ENCODE peak calls at places on chromosomes 3 and 15, in four cellular contexts. S, B, A and N are unnamed samples. For H3K9me3, the result is how much of the 10 kb centered on the place peaks cover.

GRCh38 chr3:16890605-16891333 is 6.0 kb downstream of the PLCL2 start:
- DNase-seq in S (no peak), B (no peak), A (no peak), N (no peak)

GRCh38 chr15:40550381-40551037 is 14.3 kb downstream of the CCDC32 start:
- DNase-seq in S (no peak), B (no peak), A (no peak), N (no peak)

GRCh38 chr3:17846466-17846865 is 104.0 kb upstream of the TBC1D5 start:
- DNase-seq in S (no peak), B (no peak), A (no peak), N (no peak)

GRCh38 chr3:185630182-185630622 is 44.1 kb downstream of the SENP2 start:
- DNase-seq in S (no peak), B (peak), A (peak), N (no peak)

GRCh38 chr3:160673188-160673587 is 3.8 kb upstream of the ARL14 start:
- DNase-seq in S (no peak), B (no peak), A (no peak), N (no peak)

GRCh38 chr3:59641169-59641914 is 591.5 kb upstream of the CFAP20DC start:
- DNase-seq in S (peak), B (no peak), A (no peak), N (no peak)

GRCh38 chr3:62876064-62876463 is 848 bp upstream of the CADPS start:
- DNase-seq in S (no peak), B (peak), A (no peak), N (peak)

GRCh38 chr15:74776851-74777768 is 4.8 kb upstream of the CSK start:
- DNase-seq in S (no peak), B (no peak), A (no peak), N (peak)

GRCh38 chr15:85865070-85865684 is 70.5 kb upstream of the KLHL25 start:
- DNase-seq in S (no peak), B (peak), A (no peak), N (no peak)

GRCh38 chr3:20320489-20320888 is 134.5 kb upstream of the SGO1 start:
- DNase-seq in S (no peak), B (no peak), A (no peak), N (no peak)

GRCh38 chr15:75454471-75455418 is 3.3 kb upstream of the SIN3A start:
- DNase-seq in S (peak), B (no peak), A (peak), N (peak)

GRCh38 chr15:45157974-45158373 is 28.2 kb downstream of the DUOX1 start:
- DNase-seq in S (no peak), B (no peak), A (peak), N (no peak)

GRCh38 chr15:59298255-59298856 is 74.3 kb downstream of the MYO1E start:
- DNase-seq in S (no peak), B (peak), A (no peak), N (no peak)

GRCh38 chr3:123832712-123833397 is 51.3 kb downstream of the MYLK start:
- DNase-seq in S (no peak), B (no peak), A (no peak), N (no peak)

GRCh38 chr15:49036650-49037545 is 9.3 kb downstream of the SECISBP2L start:
- DNase-seq in S (no peak), B (no peak), A (no peak), N (no peak)

GRCh38 chr3:79361748-79362378 is 405.9 kb downstream of the ROBO1 start:
- DNase-seq in S (no peak), B (no peak), A (no peak), N (no peak)

GRCh38 chr15:70447927-70448698 is 315.2 kb downstream of the UACA start:
- DNase-seq in S (no peak), B (no peak), A (peak), N (no peak)

GRCh38 chr15:65801229-65801813 is 9.2 kb upstream of the DENND4A start:
- DNase-seq in S (no peak), B (no peak), A (no peak), N (no peak)

GRCh38 chr15:83046558-83047127 is 20.4 kb downstream of the BTBD1 start:
- DNase-seq in S (no peak), B (no peak), A (no peak), N (no peak)

GRCh38 chr3:60755094-60755493 is 496.2 kb downstream of the FHIT start:
- DNase-seq in S (no peak), B (no peak), A (no peak), N (no peak)

GRCh38 chr3:134802428-134803050 is 7.5 kb downstream of the EPHB1 start:
- DNase-seq in S (no peak), B (no peak), A (no peak), N (no peak)

GRCh38 chr3:2950159-2950558 is 160.0 kb downstream of the IL5RA start:
- DNase-seq in S (no peak), B (no peak), A (no peak), N (no peak)

GRCh38 chr3:81920805-81921204 is 159.4 kb upstream of the GBE1 start:
- DNase-seq in S (no peak), B (no peak), A (no peak), N (no peak)

GRCh38 chr15:55770261-55770660 is 27.3 kb upstream of the PRTG start:
- DNase-seq in S (no peak), B (no peak), A (no peak), N (no peak)

GRCh38 chr3:186931487-186932280 is 1.4 kb downstream of the ST6GAL1 start:
- DNase-seq in S (no peak), B (no peak), A (peak), N (peak)

GRCh38 chr15:85704720-85705119 is 90.0 kb downstream of the KLHL25 start:
- DNase-seq in S (no peak), B (no peak), A (no peak), N (no peak)

GRCh38 chr3:69784854-69785523 is 45.7 kb downstream of the MITF start:
- DNase-seq in S (peak), B (peak), A (peak), N (peak)

GRCh38 chr15:92197761-92198160 is 195.9 kb upstream of the ST8SIA2 start:
- DNase-seq in S (no peak), B (no peak), A (no peak), N (no peak)

GRCh38 chr3:193640165-193640706 is 47.2 kb downstream of the OPA1 start:
- DNase-seq in S (no peak), B (no peak), A (no peak), N (no peak)

GRCh38 chr15:67135494-67135893 is 70.1 kb downstream of the SMAD3 start:
- DNase-seq in S (peak), B (peak), A (no peak), N (no peak)

GRCh38 chr3:15339786-15340215 is 7.4 kb upstream of the SH3BP5 start:
- DNase-seq in S (peak), B (no peak), A (no peak), N (no peak)

GRCh38 chr15:34969340-34970097 is at the start of gene AQR:
- DNase-seq in S (peak), B (peak), A (peak), N (peak)

GRCh38 chr15:51558421-51558820 is 64.2 kb downstream of the DMXL2 start:
- DNase-seq in S (no peak), B (no peak), A (no peak), N (no peak)

GRCh38 chr3:4597204-4597985 is 104.2 kb downstream of the ITPR1 start:
- DNase-seq in S (no peak), B (no peak), A (no peak), N (no peak)

GRCh38 chr3:116356056-116356455 is 89.2 kb downstream of the LSAMP start:
- DNase-seq in S (no peak), B (no peak), A (no peak), N (no peak)

GRCh38 chr3:159928071-159928491 is 60.6 kb upstream of the IL12A start:
- DNase-seq in S (no peak), B (no peak), A (no peak), N (no peak)

GRCh38 chr15:99703603-99704443 is 29.4 kb downstream of the LYSMD4 start:
- DNase-seq in S (no peak), B (no peak), A (no peak), N (no peak)

GRCh38 chr3:171640520-171641412 is 169.5 kb downstream of the PLD1 start:
- DNase-seq in S (no peak), B (no peak), A (no peak), N (no peak)
- TF ChIP-seq CTCF in S (no peak), B (no peak), A (no peak), N (no peak)

GRCh38 chr15:64500695-64501395 is 40.5 kb downstream of the ZNF609 start:
- DNase-seq in S (no peak), B (no peak), A (no peak), N (no peak)
- H3K9me3 ChIP-seq in S (under half), B (under half), A (under half), N (under half)

GRCh38 chr15:78079296-78080087 is 2.0 kb upstream of the TBC1D2B start:
- DNase-seq in S (peak), B (no peak), A (no peak), N (no peak)

GRCh38 chr15:78076231-78077052 is 1.1 kb downstream of the TBC1D2B start:
- DNase-seq in S (peak), B (no peak), A (no peak), N (no peak)

GRCh38 chr15:78077860-78078187 is 313 bp upstream of the TBC1D2B start:
- DNase-seq in S (no peak), B (no peak), A (no peak), N (no peak)

GRCh38 chr15:78075490-78076230 is 1.9 kb downstream of the TBC1D2B start:
- DNase-seq in S (peak), B (peak), A (no peak), N (no peak)

DNA sequence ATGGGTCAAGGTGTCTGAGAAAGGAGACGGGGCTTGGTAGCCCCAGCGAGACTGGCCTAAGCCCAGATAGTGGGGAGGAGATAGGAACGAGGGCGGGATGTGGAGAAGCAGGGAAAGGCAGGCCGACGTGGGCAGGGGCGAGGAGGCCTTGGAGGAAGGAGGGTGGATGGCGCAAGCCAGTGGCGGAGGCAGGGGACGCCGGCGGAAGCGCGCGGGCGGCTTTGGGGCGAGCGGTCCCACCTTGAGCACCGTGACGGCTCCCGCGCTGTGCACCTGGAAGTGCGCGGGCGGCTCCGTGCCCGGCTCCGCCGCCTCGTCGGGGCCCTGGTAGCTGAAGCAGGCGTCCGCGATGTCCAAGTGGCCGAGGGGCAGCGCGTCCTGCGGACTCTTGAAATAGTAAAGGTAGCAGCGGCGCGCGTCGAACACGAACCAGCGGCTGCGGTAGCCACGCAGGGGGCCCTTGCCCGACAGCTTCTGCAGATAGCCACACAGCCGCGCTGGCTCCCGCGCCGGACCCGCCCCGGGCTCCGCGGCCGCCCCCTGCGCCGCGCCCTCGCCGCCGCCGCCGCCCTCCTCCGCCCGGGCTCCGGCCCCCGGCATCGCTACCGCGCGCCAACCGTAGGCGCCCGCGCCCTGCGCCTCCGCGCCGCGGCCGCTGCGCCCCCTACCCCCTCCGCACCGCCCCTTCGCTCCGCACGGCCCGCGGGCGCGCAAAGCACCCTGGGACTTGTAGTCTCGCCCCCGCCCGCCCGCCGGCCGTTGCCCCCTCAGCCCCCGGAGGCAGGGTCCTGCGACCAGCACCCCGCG is at the start of gene TBC1D2B:
- DNase-seq in S (peak), B (peak), A (peak), N (peak)
- H3K27ac ChIP-seq in S (peak), B (peak), A (peak), N (peak)

DNA sequence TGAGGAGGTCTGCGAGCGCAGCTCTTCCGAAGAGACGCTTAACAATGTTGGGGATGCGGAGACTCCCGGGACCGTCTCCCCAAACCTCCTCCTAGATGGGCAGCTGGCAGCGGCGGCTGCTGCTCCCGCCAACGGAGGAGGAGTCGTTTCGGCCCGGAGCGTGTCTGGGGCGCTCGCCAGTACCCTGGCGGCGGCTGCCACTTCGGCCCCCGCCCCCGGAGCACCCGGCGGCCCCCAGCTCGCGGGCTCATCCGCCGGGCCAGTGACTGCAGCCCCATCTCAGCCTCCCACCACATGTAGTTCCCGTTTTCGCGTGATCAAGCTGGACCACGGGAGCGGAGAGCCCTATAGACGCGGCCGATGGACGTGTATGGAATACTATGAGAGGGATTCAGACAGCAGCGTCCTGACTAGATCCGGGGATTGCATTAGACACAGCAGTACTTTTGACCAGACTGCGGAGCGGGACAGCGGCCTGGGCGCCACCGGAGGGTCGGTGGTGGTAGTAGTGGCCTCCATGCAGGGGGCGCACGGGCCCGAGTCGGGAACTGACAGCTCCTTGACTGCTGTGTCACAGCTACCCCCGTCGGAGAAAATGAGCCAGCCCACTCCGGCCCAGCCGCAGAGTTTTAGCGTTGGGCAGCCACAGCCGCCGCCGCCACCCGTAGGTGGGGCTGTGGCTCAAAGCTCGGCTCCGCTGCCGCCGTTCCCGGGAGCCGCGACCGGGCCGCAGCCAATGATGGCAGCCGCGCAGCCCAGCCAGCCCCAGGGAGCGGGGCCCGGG is 1.6 kb downstream of the TSC22D2 start:
- DNase-seq in S (peak), B (peak), A (peak), N (peak)
- TF ChIP-seq CTCF in S (peak), B (peak), A (peak), N (peak)

DNA sequence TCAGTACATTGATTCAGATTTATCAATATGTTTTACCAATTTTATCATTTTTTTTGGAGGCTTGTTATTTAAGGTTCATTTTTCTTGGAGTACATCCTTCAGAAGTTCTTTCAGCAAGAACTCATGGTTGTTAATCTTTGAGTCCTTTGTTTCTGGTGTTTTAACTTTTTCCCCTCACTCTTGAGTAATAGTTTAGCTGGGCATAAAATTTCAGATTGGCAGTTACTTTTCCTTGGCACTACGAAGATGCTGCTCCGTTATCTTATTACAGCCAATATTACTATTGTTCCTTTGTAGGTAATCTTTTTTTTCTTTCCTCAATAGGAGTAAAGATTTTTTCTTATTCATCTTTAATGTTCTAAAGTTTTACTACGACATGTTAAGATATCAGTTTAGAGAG is 9.8 kb downstream of the LRRC58 start:
- DNase-seq in S (no peak), B (no peak), A (no peak), N (no peak)
- H3K9me3 ChIP-seq in S (under half), B (under half), A (under half), N (under half)

GRCh38 chr3:129576514-129577345 is 29.7 kb downstream of the PLXND1 start:
- DNase-seq in S (peak), B (peak), A (peak), N (no peak)
- H3K27ac ChIP-seq in S (peak), B (peak), A (no peak), N (peak)

GRCh38 chr15:95277266-95277665 is 1045.9 kb downstream of the MCTP2 start:
- DNase-seq in S (peak), B (no peak), A (no peak), N (no peak)
- TF ChIP-seq CTCF in S (no peak), B (no peak), A (no peak), N (no peak)

GRCh38 chr15:25090073-25090733 is 135.4 kb downstream of the SNRPN start:
- DNase-seq in S (no peak), B (peak), A (no peak), N (no peak)
- H3K9me3 ChIP-seq in S (half or more), B (under half), A (under half), N (half or more)